ENCODE peak calls at places on chromosome 1, in seven cellular contexts. T is A549, S is IMR-90, X is heart left ventricle, B is thoracic aorta, V is HCT116, W is mucosa of descending colon. Q is an unnamed sample.
A peak's percentile ranks its signal among the peaks of the same experiment; 100 is the strongest.

GRCh38 chr1:169110691-169111447 is 4.4 kb downstream of the ATP1B1 start:
- DNase-seq in T (no peak), S (peak; percentile 41), X (no peak), B (no peak), V (no peak), W (no peak), Q (no peak)

GRCh38 chr1:160124709-160125478 is 9.3 kb downstream of the ATP1A2 start:
- DNase-seq in T (peak; percentile 90), S (peak; percentile 89), X (no peak), B (no peak), V (peak; percentile 52), W (no peak), Q (no peak)

GRCh38 chr1:115433483-115433882 is 95.4 kb upstream of the NGF start:
- DNase-seq in T (no peak), S (no peak), X (no peak), B (no peak), V (no peak), W (no peak), Q (no peak)

GRCh38 chr1:201019321-201019977 is 4.1 kb downstream of the KIF21B start:
- DNase-seq in T (peak; percentile 60), S (no peak), X (peak; percentile 81), B (no peak), V (peak; percentile 49), W (peak; percentile 87), Q (no peak)

GRCh38 chr1:231808990-231809389 is 182.4 kb downstream of the DISC1 start:
- DNase-seq in T (no peak), S (peak; percentile 33), X (no peak), B (no peak), V (no peak), W (no peak), Q (no peak)

GRCh38 chr1:29752141-29752540 is 515.8 kb downstream of the PTPRU start:
- DNase-seq in T (no peak), S (no peak), X (no peak), B (no peak), V (no peak), W (no peak), Q (peak; percentile 47)

GRCh38 chr1:150765229-150765976 is at the start of gene CTSS:
- DNase-seq in T (no peak), S (peak; percentile 11), X (no peak), B (no peak), V (no peak), W (no peak), Q (no peak)

GRCh38 chr1:170044187-170044586 is 30.3 kb downstream of the KIFAP3 start:
- DNase-seq in T (no peak), S (peak; percentile 21), X (no peak), B (no peak), V (no peak), W (no peak), Q (no peak)

GRCh38 chr1:169594391-169594790 is 8.1 kb upstream of the F5 start:
- DNase-seq in T (no peak), S (no peak), X (no peak), B (no peak), V (no peak), W (no peak), Q (no peak)

GRCh38 chr1:117622726-117623125 is 16.9 kb downstream of the TENT5C start:
- DNase-seq in T (no peak), S (no peak), X (no peak), B (no peak), V (no peak), W (no peak), Q (no peak)

GRCh38 chr1:222777977-222778376 is 36.9 kb upstream of the DISP1 start:
- DNase-seq in T (no peak), S (peak; percentile 28), X (no peak), B (no peak), V (no peak), W (no peak), Q (no peak)

GRCh38 chr1:246608616-246609376 is 42.5 kb downstream of the CNST start:
- DNase-seq in T (peak; percentile 34), S (peak; percentile 97), X (peak; percentile 69), B (peak; percentile 9), V (peak; percentile 56), W (peak; percentile 80), Q (peak; percentile 31)

GRCh38 chr1:163094182-163094581 is 25.0 kb downstream of the RGS4 start:
- DNase-seq in T (no peak), S (no peak), X (no peak), B (no peak), V (no peak), W (no peak), Q (no peak)

GRCh38 chr1:248821101-248821500 is 4.6 kb downstream of the SH3BP5L start:
- DNase-seq in T (peak; percentile 43), S (peak; percentile 87), X (no peak), B (no peak), V (no peak), W (no peak), Q (no peak)

GRCh38 chr1:94821636-94822305 is 1.6 kb downstream of the SLC44A3 start:
- DNase-seq in T (no peak), S (no peak), X (no peak), B (no peak), V (no peak), W (no peak), Q (no peak)

GRCh38 chr1:234719454-234720258 is 109.7 kb upstream of the IRF2BP2 start:
- DNase-seq in T (no peak), S (no peak), X (no peak), B (no peak), V (no peak), W (no peak), Q (peak; percentile 17)

GRCh38 chr1:51504806-51505525 is 14.1 kb downstream of the EPS15 start:
- DNase-seq in T (no peak), S (no peak), X (no peak), B (no peak), V (no peak), W (no peak), Q (no peak)

GRCh38 chr1:226696552-226696951 is 42.5 kb downstream of the ITPKB start:
- DNase-seq in T (no peak), S (peak; percentile 36), X (no peak), B (no peak), V (no peak), W (no peak), Q (no peak)

GRCh38 chr1:25033030-25033827 is 103.2 kb upstream of the RUNX3 start:
- DNase-seq in T (no peak), S (no peak), X (peak; percentile 45), B (no peak), V (no peak), W (no peak), Q (no peak)
- H3K4me1 ChIP-seq in T (no peaks in the 10 kb centered on the region), S (no peaks in the 10 kb centered on the region), X (peaks cover 7% of the 10 kb centered on the region), B (peaks cover 7% of the 10 kb centered on the region), V (no peaks in the 10 kb centered on the region), W (peaks cover 4% of the 10 kb centered on the region), Q (no peaks in the 10 kb centered on the region)

GRCh38 chr1:206738370-206739366 is 31.9 kb upstream of the IL19 start:
- DNase-seq in T (peak; percentile 53), S (peak; percentile 28), X (no peak), B (no peak), V (peak; percentile 16), W (no peak), Q (peak; percentile 49)
- TF ChIP-seq CTCF in T (peak; percentile 51), S (peak; percentile 33), X (no peak), B (no peak), V (peak; percentile 58), W (no peak), Q (peak; percentile 62)

GRCh38 chr1:31361607-31362006 is 11.3 kb downstream of the FABP3 start:
- DNase-seq in T (no peak), S (no peak), X (no peak), B (no peak), V (no peak), W (no peak), Q (no peak)
- H3K4me1 ChIP-seq in T (no peaks in the 10 kb centered on the region), S (no peaks in the 10 kb centered on the region), X (no peaks in the 10 kb centered on the region), B (no peaks in the 10 kb centered on the region), V (no peaks in the 10 kb centered on the region), W (no peaks in the 10 kb centered on the region), Q (peaks cover under 1% of the 10 kb centered on the region)

GRCh38 chr1:53291574-53291973 is 36.3 kb downstream of the LRP8 start:
- DNase-seq in T (no peak), S (no peak), X (no peak), B (no peak), V (no peak), W (no peak), Q (no peak)
- TF ChIP-seq CTCF in T (no peak), S (peak; percentile 17), X (no peak), B (no peak), V (peak; percentile 36), W (no peak), Q (peak; percentile 29)

GRCh38 chr1:40049745-40050144 is 9.2 kb downstream of the CAP1 start:
- DNase-seq in T (no peak), S (peak; percentile 43), X (no peak), B (no peak), V (no peak), W (no peak), Q (no peak)
- H3K4me1 ChIP-seq in T (peaks cover 7% of the 10 kb centered on the region), S (peaks cover 10% of the 10 kb centered on the region), X (peaks cover 14% of the 10 kb centered on the region), B (peaks cover 88% of the 10 kb centered on the region), V (no peaks in the 10 kb centered on the region), W (peaks cover 21% of the 10 kb centered on the region), Q (no peaks in the 10 kb centered on the region)

GRCh38 chr1:224700915-224701531 is 84.9 kb downstream of the CNIH3 start:
- DNase-seq in T (peak; percentile 17), S (peak; percentile 7), X (no peak), B (no peak), V (peak; percentile 24), W (no peak), Q (peak; percentile 73)
- TF ChIP-seq CTCF in T (no peak), S (peak; percentile 39), X (no peak), B (no peak), V (peak; percentile 72), W (no peak), Q (peak; percentile 73)

DNA sequence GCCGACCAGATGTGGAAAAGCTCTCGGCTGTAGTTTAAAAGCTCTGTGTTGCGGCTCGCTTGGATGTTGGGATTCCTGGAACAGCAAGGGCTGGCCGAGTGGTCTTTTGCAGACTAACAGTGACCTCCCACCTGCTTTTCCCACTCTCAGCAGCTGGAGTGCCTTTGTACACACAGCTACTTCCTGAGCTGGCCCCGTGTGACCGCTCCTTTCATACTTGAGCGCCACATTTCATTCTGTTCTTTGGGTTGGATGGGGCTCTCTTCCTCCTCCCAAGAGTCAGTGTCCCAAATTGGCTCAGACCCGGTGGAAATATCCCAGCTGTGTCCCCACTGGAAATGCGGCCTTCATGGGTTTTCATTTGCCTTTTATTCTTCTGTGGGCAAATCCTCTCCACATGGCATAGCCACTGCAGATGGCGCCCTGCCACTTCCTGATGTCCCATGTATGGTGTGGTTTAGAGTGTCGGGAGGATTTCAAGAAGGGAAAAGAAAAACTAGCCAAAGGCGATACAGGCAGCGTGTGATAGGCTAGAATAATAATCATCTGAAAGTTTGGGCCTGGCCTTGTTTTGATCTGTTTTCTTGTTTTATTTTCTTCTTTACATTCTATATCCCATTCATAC is 123.5 kb downstream of the PEX14 start:
- DNase-seq in T (no peak), S (no peak), X (no peak), B (no peak), V (no peak), W (no peak), Q (no peak)
- H3K4me1 ChIP-seq in T (peaks cover 59% of the 10 kb centered on the region), S (peaks cover 19% of the 10 kb centered on the region), X (no peaks in the 10 kb centered on the region), B (peaks cover 12% of the 10 kb centered on the region), V (peaks cover 23% of the 10 kb centered on the region), W (no peaks in the 10 kb centered on the region), Q (peaks cover 11% of the 10 kb centered on the region)

Q was measured in H9.